ENCODE peak calls at places on chromosome 2, in four cellular contexts. F is H9, S is IMR-90, K is mesenchymal stem cell. Y is an unnamed sample. For H3K4me1, the result is how much of the 10 kb centered on the place peaks cover.

GRCh38 chr2:49714433-49714832 is 560.1 kb upstream of the FSHR start:
- DNase-seq in F (no peak), S (no peak), K (no peak), Y (no peak)

GRCh38 chr2:172096661-172097547 is 5.8 kb downstream of the DLX2 start:
- DNase-seq in F (no peak), S (peak), K (peak), Y (peak)

GRCh38 chr2:19574788-19575260 is 216.4 kb upstream of the OSR1 start:
- DNase-seq in F (no peak), S (peak), K (peak), Y (peak)

GRCh38 chr2:219618733-219619122 is 8.7 kb upstream of the SLC4A3 start:
- DNase-seq in F (no peak), S (no peak), K (no peak), Y (no peak)

GRCh38 chr2:127174176-127174575 is 45.9 kb downstream of the CYP27C1 start:
- DNase-seq in F (no peak), S (peak), K (peak), Y (no peak)

GRCh38 chr2:30155202-30155601 is 8.4 kb downstream of the YPEL5 start:
- DNase-seq in F (no peak), S (peak), K (no peak), Y (no peak)

GRCh38 chr2:231218356-231218755 is 19.9 kb downstream of the ARMC9 start:
- DNase-seq in F (no peak), S (no peak), K (no peak), Y (no peak)

GRCh38 chr2:190677255-190677654 is 28.4 kb downstream of the NAB1 start:
- DNase-seq in F (no peak), S (peak), K (no peak), Y (no peak)

GRCh38 chr2:75592028-75592427 is 31.3 kb upstream of the EVA1A start:
- DNase-seq in F (no peak), S (peak), K (peak), Y (no peak)

DNA sequence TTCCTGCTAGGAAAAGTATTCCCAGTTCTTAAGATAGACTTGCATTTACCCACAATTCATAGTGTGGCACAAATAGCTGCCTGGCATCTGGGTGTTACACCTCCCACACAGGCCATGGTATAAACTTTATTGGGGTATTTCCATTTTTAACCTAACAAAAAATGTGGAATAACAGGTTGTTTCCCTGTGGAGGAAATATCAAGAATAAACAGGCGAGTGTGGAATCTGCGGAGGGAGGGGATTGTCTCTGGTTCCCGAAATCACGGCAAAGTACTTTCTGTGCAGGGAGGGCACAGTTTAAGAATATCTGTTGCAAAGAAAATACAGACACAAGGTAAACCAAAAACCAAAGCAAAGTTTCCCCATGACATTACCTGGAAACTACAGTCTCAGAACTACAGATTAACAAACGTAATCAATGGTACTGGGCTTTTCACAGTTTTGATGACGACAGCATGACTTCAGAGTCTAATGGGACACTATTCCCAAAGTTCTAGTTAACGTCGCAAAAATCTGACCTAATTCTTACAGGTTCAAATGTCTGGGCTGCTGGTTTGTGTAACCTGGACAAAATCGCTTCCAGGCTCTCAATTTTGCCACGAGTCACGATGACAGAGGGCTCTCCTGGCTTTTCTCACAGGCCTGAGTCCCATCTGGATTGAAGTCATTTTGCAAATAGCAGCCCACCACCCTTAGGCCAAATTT is 1.4 kb downstream of the STARD7 start:
- DNase-seq in F (no peak), S (no peak), K (peak), Y (no peak)
- H3K4me1 ChIP-seq in F (under half), S (under half), K (under half), Y (under half)

DNA sequence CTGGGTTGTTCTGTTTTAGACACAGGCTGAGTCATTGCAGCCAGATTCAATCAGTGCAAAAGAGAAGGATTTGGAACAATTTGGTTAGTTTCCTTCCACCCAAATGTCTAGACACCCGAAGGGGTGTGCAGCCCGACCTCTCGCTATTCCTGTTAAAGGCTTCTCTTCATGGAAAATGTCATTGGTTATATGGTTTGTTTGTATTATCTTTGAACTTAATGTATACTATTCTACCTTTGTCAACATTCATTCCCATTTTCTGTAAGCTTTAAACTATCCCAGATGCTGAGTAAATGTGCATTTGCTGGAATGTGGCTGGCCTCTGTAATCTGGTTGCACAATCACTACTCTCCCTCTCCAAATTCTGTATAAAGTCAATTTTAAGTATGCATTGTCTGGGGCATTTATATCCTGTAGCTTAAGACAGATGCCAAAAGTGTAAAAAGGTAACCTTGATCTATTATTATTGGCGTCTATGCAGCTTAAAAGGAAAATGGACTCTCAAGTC is 80.4 kb upstream of the RND3 start:
- DNase-seq in F (no peak), S (peak), K (peak), Y (no peak)
- H3K27ac ChIP-seq in F (no peak), S (peak), K (no peak), Y (no peak)

GRCh38 chr2:25981596-25982272 is 563 bp downstream of the KIF3C start:
- DNase-seq in F (peak), S (no peak), K (no peak), Y (no peak)

GRCh38 chr2:25982968-25983280 is 627 bp upstream of the KIF3C start:
- DNase-seq in F (no peak), S (no peak), K (no peak), Y (no peak)

GRCh38 chr2:25983735-25984134 is 1.4 kb upstream of the KIF3C start:
- DNase-seq in F (no peak), S (no peak), K (no peak), Y (no peak)

GRCh38 chr2:25980951-25981350 is 1.3 kb downstream of the KIF3C start:
- DNase-seq in F (no peak), S (no peak), K (no peak), Y (no peak)

DNA sequence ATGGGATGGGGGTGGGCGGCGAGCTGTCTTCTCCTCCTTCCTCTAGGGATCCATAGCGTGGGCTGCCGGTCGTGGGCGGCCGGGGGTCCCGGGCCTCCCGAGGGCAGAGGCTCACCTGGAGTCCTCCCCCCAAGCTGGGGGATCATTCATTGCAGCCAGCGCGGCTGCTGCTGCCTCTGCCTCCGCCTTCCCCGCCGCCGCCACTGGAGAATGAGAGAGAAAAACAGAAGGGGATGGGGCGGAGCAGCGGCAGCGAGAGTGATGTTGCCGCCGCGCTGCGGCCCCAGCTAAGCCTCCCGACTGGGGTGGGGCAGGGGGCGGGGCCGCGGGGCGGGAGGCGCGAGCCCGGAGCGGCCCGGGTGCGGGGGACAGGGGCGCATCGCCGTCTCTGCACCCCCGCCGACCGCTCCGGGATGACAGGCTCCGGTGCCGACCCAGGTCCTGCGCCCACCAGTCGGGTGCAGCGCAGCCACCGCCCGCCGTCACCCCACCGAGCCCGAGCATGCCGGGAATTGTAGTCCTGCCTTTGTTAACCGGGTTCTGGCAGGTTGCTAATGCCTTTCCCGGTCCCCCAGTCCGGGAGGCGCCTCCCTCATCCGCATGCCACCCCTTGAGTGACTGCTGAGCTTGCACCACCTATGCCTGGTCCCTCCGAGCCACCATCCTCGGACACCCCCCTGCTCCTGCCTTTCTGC is at the start of gene KIF3C:
- DNase-seq in F (peak), S (peak), K (peak), Y (peak)
- H3K4ac ChIP-seq in F (no peak), S (peak), K (peak), Y (peak)

GRCh38 chr2:46537624-46538023 is 58.3 kb downstream of the TMEM247 start:
- DNase-seq in F (no peak), S (no peak), K (peak), Y (no peak)

GRCh38 chr2:46535360-46535759 is 56.0 kb downstream of the TMEM247 start:
- DNase-seq in F (no peak), S (no peak), K (no peak), Y (no peak)

GRCh38 chr2:46538393-46538792 is 59.0 kb downstream of the TMEM247 start:
- DNase-seq in F (no peak), S (peak), K (peak), Y (no peak)

GRCh38 chr2:46534589-46534988 is 55.2 kb downstream of the TMEM247 start:
- DNase-seq in F (no peak), S (no peak), K (no peak), Y (no peak)

DNA sequence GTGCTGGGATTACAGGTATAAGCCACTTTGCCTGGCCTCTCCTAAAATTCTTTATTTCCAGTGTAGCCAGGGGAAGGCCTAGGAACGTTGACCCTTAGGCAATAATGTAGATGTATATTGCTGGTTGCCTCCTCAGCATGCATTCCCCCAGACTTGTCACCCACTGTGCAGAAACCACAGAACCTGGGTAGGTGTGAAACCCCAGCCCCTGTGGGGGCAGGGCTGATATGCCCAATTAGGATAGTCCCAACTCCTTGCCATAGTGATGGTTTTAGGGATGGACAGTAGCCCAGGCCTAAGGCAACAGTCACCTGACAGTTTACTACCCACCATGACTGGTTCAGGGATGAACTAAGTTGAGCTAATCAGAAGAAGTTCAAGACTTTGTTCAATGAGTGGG is 57.7 kb downstream of the TMEM247 start:
- DNase-seq in F (no peak), S (no peak), K (no peak), Y (no peak)
- H3K4me1 ChIP-seq in F (under half), S (under half), K (under half), Y (under half)